ENCODE peak calls at places on chromosomes 12 and 14, in five cellular contexts. B is cardiac fibroblast; Q is CD8-positive, alpha-beta T cell; D is Calu3; F is sciatic nerve. R is an unnamed sample.

GRCh38 chr12:70359458-70360197 is 6.5 kb upstream of the KCNMB4 start:
- DNase-seq in Q (no peak), F (no peak), B (peak), D (no peak), R (no peak)

GRCh38 chr12:13472690-13473089 is 276.2 kb downstream of the EMP1 start:
- DNase-seq in Q (no peak), F (no peak), D (no peak), B (no peak), R (no peak)

GRCh38 chr12:13386269-13387039 is 189.9 kb downstream of the EMP1 start:
- DNase-seq in D (no peak), B (no peak), Q (no peak), F (no peak), R (no peak)

GRCh38 chr12:48542300-48542928 is 17.0 kb downstream of the OR8S1 start:
- DNase-seq in F (no peak), B (peak), D (peak), Q (no peak), R (no peak)

GRCh38 chr14:88078525-88078924 is 73.6 kb downstream of the GPR65 start:
- DNase-seq in F (no peak), Q (no peak), B (no peak), D (no peak), R (no peak)

GRCh38 chr14:35480119-35480769 is 53.7 kb upstream of the INSM2 start:
- DNase-seq in D (no peak), Q (no peak), B (no peak), F (no peak), R (no peak)

GRCh38 chr14:53929871-53930685 is 26.5 kb downstream of the BMP4 start:
- DNase-seq in B (no peak), Q (no peak), F (no peak), D (peak), R (peak)

GRCh38 chr12:40622246-40622838 is 69.9 kb upstream of the CNTN1 start:
- DNase-seq in F (peak), Q (no peak), B (peak), D (peak), R (peak)

GRCh38 chr14:32121948-32122347 is 44.8 kb downstream of the ARHGAP5 start:
- DNase-seq in F (no peak), Q (no peak), B (no peak), D (no peak), R (no peak)

GRCh38 chr12:45458238-45458637 is 242.3 kb downstream of the ANO6 start:
- DNase-seq in D (no peak), F (no peak), B (peak), Q (no peak), R (no peak)